ENCODE peak calls at places on chromosome 10, in four cellular contexts. One of them, this sample, is unnamed.

GRCh38 chr10:91536101-91536500 is 96.8 kb downstream of the PPP1R3C start:
- DNase-seq in K562: no peak
- DNase-seq in GM12878: no peak
- DNase-seq in HepG2: no peak
- DNase-seq in this sample: no peak

GRCh38 chr10:48551796-48552591 is 52.9 kb downstream of the ARHGAP22 start:
- DNase-seq in K562: peak
- DNase-seq in GM12878: no peak
- DNase-seq in HepG2: no peak
- DNase-seq in this sample: peak

GRCh38 chr10:66218258-66218657 is 707.6 kb upstream of the LRRTM3 start:
- DNase-seq in K562: no peak
- DNase-seq in GM12878: no peak
- DNase-seq in HepG2: no peak
- DNase-seq in this sample: no peak

GRCh38 chr10:74176380-74177139 is 25.5 kb downstream of the ADK start:
- DNase-seq in K562: peak
- DNase-seq in GM12878: peak
- DNase-seq in HepG2: peak
- DNase-seq in this sample: peak

GRCh38 chr10:35043796-35044344 is 46.3 kb downstream of the CUL2 start:
- DNase-seq in K562: no peak
- DNase-seq in GM12878: no peak
- DNase-seq in HepG2: no peak
- DNase-seq in this sample: no peak

GRCh38 chr10:100222529-100222928 is 6.9 kb downstream of the CHUK start:
- DNase-seq in K562: no peak
- DNase-seq in GM12878: no peak
- DNase-seq in HepG2: no peak
- DNase-seq in this sample: no peak

GRCh38 chr10:53233759-53234158 is 461.2 kb upstream of the MBL2 start:
- DNase-seq in K562: no peak
- DNase-seq in GM12878: no peak
- DNase-seq in HepG2: no peak
- DNase-seq in this sample: peak

GRCh38 chr10:8026349-8027259 is 27.9 kb upstream of the GATA3 start:
- DNase-seq in K562: no peak
- DNase-seq in GM12878: no peak
- DNase-seq in HepG2: peak
- DNase-seq in this sample: no peak

GRCh38 chr10:69043931-69044531 is 43.9 kb upstream of the SRGN start:
- DNase-seq in K562: no peak
- DNase-seq in GM12878: no peak
- DNase-seq in HepG2: no peak
- DNase-seq in this sample: no peak

GRCh38 chr10:104556831-104557230 is 84.3 kb upstream of the SORCS3 start:
- DNase-seq in K562: no peak
- DNase-seq in GM12878: no peak
- DNase-seq in HepG2: no peak
- DNase-seq in this sample: no peak

GRCh38 chr10:90047243-90047729 is 345.9 kb downstream of the KIF20B start:
- DNase-seq in K562: no peak
- DNase-seq in GM12878: peak
- DNase-seq in HepG2: no peak
- DNase-seq in this sample: no peak

DNA sequence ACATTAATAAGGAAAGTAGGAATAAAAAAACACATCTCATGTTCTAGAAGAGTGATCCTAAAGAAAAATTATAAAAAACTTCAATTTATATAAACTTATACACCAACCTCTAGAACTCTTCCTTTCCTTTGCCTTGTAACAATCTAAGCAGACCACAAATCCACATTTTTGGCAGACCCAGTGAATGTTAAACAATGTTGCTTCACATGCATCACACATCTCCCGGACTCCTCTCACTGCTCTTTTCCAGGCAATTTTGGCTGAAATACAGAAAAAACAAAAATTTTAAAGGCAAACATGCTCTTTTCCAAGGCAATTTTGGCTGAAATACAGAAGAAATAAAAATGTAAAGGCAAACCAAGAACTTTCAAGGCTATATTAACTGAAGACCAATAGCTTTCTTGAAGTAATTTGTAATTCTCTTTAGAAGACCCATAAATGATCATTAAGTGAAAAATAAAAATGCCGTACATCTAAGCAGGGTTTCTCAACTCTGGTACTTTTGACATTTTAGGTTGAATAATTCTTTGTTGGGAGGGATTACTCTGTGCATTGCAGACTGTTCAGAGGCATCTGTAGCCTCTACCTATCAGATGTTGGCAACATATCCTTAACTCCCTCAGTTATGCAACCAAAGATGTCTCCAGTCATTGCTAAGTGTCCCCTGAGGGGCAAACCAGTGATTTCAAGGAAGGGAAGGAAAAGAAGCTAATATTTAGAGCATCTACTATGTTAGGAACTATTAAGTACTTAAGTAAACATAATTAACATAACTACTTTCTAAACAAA is 64.4 kb downstream of the NRBF2 start:
- DNase-seq in K562: no peak
- DNase-seq in GM12878: no peak
- DNase-seq in HepG2: no peak
- DNase-seq in this sample: no peak
- TF ChIP-seq BHLHE40 in K562: no peak
- TF ChIP-seq BHLHE40 in GM12878: no peak
- TF ChIP-seq BHLHE40 in HepG2: no peak
- TF ChIP-seq BHLHE40 in this sample: no peak

DNA sequence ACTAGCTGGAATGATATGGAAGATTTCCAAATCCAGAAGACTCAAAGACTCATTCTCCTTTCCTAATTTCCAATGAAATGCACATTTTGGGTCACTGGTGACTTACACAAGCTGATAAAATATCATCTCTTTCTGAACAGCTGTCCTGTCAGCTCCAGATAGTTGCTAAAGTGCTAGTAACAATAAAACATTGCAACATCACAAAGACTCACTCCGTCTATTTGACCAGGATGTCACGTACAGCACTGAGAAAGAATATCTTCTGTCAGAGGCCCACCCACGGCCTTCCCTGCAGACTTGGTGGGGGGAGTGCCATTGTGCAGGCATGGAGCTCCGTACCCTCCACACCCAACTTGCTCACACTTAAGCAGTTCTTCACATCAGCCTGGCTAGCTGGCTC is 78.9 kb upstream of the EGR2 start:
- DNase-seq in K562: no peak
- DNase-seq in GM12878: no peak
- DNase-seq in HepG2: no peak
- DNase-seq in this sample: no peak
- TF ChIP-seq SP1 in K562: no peak
- TF ChIP-seq SP1 in GM12878: no peak
- TF ChIP-seq SP1 in HepG2: no peak
- TF ChIP-seq SP1 in this sample: no peak

GRCh38 chr10:12700557-12700874 is 301.0 kb downstream of the CCDC3 start:
- DNase-seq in K562: no peak
- DNase-seq in GM12878: no peak
- DNase-seq in HepG2: peak
- DNase-seq in this sample: no peak

GRCh38 chr10:12699756-12700556 is 301.6 kb downstream of the CCDC3 start:
- DNase-seq in K562: no peak
- DNase-seq in GM12878: no peak
- DNase-seq in HepG2: no peak
- DNase-seq in this sample: no peak

GRCh38 chr10:12702215-12702614 is 299.3 kb downstream of the CCDC3 start:
- DNase-seq in K562: no peak
- DNase-seq in GM12878: no peak
- DNase-seq in HepG2: no peak
- DNase-seq in this sample: no peak

GRCh38 chr10:12703141-12703540 is 298.4 kb downstream of the CCDC3 start:
- DNase-seq in K562: no peak
- DNase-seq in GM12878: no peak
- DNase-seq in HepG2: no peak
- DNase-seq in this sample: no peak

GRCh38 chr10:12701696-12702095 is 299.8 kb downstream of the CCDC3 start:
- DNase-seq in K562: no peak
- DNase-seq in GM12878: no peak
- DNase-seq in HepG2: no peak
- DNase-seq in this sample: no peak
- TF ChIP-seq BHLHE40 in K562: no peak
- TF ChIP-seq BHLHE40 in GM12878: no peak
- TF ChIP-seq BHLHE40 in HepG2: no peak
- TF ChIP-seq BHLHE40 in this sample: no peak

DNA sequence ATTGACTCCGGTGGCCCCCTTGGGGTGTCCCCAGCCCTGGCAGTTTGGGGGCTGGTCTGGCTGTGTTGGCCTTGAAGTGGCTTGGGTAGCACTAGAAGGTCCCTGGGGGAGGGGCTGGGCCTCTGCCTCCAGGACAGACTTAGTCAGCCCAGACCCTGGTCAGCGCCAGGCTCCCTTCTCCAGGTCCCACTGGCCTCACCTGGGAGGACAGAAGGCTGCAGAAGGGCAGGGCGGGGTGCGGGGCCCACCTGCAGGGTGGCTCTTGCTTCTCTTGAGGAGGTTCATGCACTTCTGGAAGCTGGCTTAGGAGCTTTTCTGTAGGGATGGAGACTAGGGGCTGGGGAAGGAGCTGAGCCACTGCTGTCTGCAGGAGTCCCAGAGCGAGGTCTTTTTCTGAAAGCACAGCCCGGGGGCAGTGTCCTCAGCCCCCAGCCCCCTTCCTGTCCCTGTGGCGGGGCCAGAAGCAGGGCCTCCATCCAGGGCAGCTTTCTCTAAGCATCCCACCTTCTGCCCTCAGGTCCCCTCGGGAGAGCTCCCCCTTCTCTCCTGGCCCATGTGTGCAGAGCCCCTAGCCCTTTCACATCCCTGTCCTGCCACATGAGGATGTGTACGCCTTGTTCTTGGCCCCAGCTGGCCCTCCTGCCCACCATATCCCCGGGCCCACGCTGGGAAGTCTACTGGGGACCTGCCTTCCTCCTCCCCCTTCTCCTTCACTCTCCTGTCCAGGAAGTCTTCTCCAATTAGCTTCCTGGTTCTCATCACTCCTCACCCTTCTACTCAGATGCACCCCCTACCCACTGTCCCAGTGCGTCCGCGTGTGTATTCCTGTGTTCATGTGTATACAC is 11.0 kb downstream of the TBATA start:
- DNase-seq in K562: no peak
- DNase-seq in GM12878: no peak
- DNase-seq in HepG2: no peak
- DNase-seq in this sample: no peak
- TF ChIP-seq SP1 in K562: no peak
- TF ChIP-seq SP1 in GM12878: no peak
- TF ChIP-seq SP1 in HepG2: no peak
- TF ChIP-seq SP1 in this sample: no peak

GRCh38 chr10:114412907-114413386 is 8.6 kb upstream of the AFAP1L2 start:
- DNase-seq in K562: no peak
- DNase-seq in GM12878: no peak
- DNase-seq in HepG2: no peak
- DNase-seq in this sample: no peak
- TF ChIP-seq BHLHE40 in K562: no peak
- TF ChIP-seq BHLHE40 in GM12878: no peak
- TF ChIP-seq BHLHE40 in HepG2: no peak
- TF ChIP-seq BHLHE40 in this sample: no peak

DNA sequence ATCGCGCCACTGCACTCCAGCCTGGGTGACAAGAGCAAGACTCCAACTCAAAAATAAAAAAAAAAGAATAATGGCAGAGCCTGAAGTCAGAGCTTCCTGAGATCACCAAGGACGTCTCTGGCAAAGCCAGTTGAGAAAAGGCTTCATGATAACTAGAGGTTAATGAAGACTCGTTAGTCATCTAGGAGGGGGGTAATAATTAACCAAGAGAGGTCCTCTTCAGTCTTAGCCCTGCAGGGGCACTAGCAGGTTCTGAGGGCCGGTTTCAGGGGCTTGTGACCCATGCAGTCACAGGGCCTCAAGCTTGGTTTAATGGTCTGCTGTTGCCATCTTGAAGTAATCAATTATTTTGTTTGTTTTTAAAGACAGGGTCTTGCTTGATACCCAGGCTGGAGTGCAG is 28.6 kb upstream of the PROSER2 start:
- DNase-seq in K562: no peak
- DNase-seq in GM12878: no peak
- DNase-seq in HepG2: peak
- DNase-seq in this sample: no peak
- TF ChIP-seq SP1 in K562: no peak
- TF ChIP-seq SP1 in GM12878: no peak
- TF ChIP-seq SP1 in HepG2: no peak
- TF ChIP-seq SP1 in this sample: no peak

This sample was measured in HEK293T.